ENCODE peak calls at places on chromosomes 11 and 22, in seven cellular contexts. V is A549, H is HCT116, W is IMR-90, K is GM12878, G is SK-N-SH, S is K562. D is an unnamed sample.

GRCh38 chr11:9315078-9315688 is 790 bp upstream of the TMEM41B start:
- DNase-seq in V (peak; percentile 28), H (no peak), W (peak; percentile 4), K (no peak), G (no peak), S (no peak), D (no peak)

GRCh38 chr11:118748056-118748455 is 42.9 kb downstream of the DDX6 start:
- DNase-seq in V (no peak), H (no peak), W (no peak), K (no peak), G (no peak), S (no peak), D (no peak)

GRCh38 chr11:84541711-84542340 is 1085.3 kb downstream of the DLG2 start:
- DNase-seq in V (no peak), H (no peak), W (no peak), K (no peak), G (no peak), S (no peak), D (no peak)

GRCh38 chr22:27252282-27253049 is 549.1 kb downstream of the MN1 start:
- DNase-seq in V (peak; percentile 60), H (no peak), W (peak; percentile 78), K (no peak), G (no peak), S (no peak), D (no peak)

GRCh38 chr22:20388200-20388599 is 5.8 kb upstream of the ZNF74 start:
- DNase-seq in V (no peak), H (no peak), W (no peak), K (no peak), G (no peak), S (peak; percentile 23), D (no peak)

GRCh38 chr11:72237112-72237931 is 6.7 kb downstream of the PHOX2A start:
- DNase-seq in V (no peak), H (no peak), W (no peak), K (no peak), G (peak; percentile 74), S (no peak), D (no peak)

GRCh38 chr22:42920101-42920820 is 63.2 kb upstream of the ARFGAP3 start:
- DNase-seq in V (no peak), H (no peak), W (peak; percentile 39), K (no peak), G (no peak), S (no peak), D (no peak)

GRCh38 chr11:14150878-14151277 is 188.4 kb downstream of the SPON1 start:
- DNase-seq in V (no peak), H (no peak), W (no peak), K (no peak), G (peak; percentile 46), S (no peak), D (no peak)

GRCh38 chr11:65303542-65303941 is 11.1 kb upstream of the CDC42EP2 start:
- DNase-seq in V (no peak), H (no peak), W (no peak), K (no peak), G (no peak), S (no peak), D (no peak)

GRCh38 chr11:14642873-14643696 is 519 bp upstream of the PDE3B start:
- DNase-seq in V (no peak), H (no peak), W (no peak), K (no peak), G (no peak), S (no peak), D (no peak)

GRCh38 chr22:47190957-47191323 is 428.5 kb downstream of the TBC1D22A start:
- DNase-seq in V (no peak), H (peak; percentile 8), W (no peak), K (no peak), G (no peak), S (no peak), D (no peak)

GRCh38 chr11:68311155-68312116 is 955 bp upstream of the LRP5 start:
- DNase-seq in V (no peak), H (no peak), W (no peak), K (no peak), G (peak; percentile 30), S (no peak), D (no peak)

GRCh38 chr11:89625171-89625570 is 84.9 kb upstream of the TRIM77 start:
- DNase-seq in V (no peak), H (no peak), W (no peak), K (no peak), G (no peak), S (no peak), D (no peak)

GRCh38 chr22:44686873-44687600 is 15.0 kb upstream of the PRR5 start:
- DNase-seq in V (no peak), H (no peak), W (peak; percentile 81), K (no peak), G (no peak), S (no peak), D (no peak)

GRCh38 chr11:46119352-46120216 is 1.7 kb downstream of the PHF21A start:
- DNase-seq in V (no peak), H (no peak), W (peak; percentile 74), K (no peak), G (peak; percentile 70), S (peak; percentile 55), D (no peak)

GRCh38 chr11:121767433-121767832 is 314.7 kb upstream of the SORL1-AS1 start:
- DNase-seq in V (no peak), H (no peak), W (peak; percentile 50), K (peak; percentile 54), G (no peak), S (no peak), D (no peak)
- TF ChIP-seq RAD21 in V (no peak), H (no peak), W (no peak), K (no peak), G (no peak), S (no peak), D (no peak)

GRCh38 chr11:8071616-8072581 is 9.1 kb upstream of the TUB start:
- DNase-seq in V (no peak), H (no peak), W (no peak), K (no peak), G (no peak), S (no peak), D (no peak)

GRCh38 chr11:8069771-8070170 is 11.2 kb upstream of the TUB start:
- DNase-seq in V (no peak), H (no peak), W (no peak), K (no peak), G (no peak), S (no peak), D (no peak)

GRCh38 chr11:8067929-8068575 is 13.0 kb upstream of the TUB start:
- DNase-seq in V (no peak), H (no peak), W (no peak), K (no peak), G (peak; percentile 74), S (no peak), D (no peak)

GRCh38 chr11:8068605-8069221 is 12.3 kb upstream of the TUB start:
- DNase-seq in V (peak; percentile 27), H (no peak), W (peak; percentile 91), K (no peak), G (peak; percentile 70), S (peak; percentile 42), D (no peak)

GRCh38 chr11:8070417-8071101 is 10.5 kb upstream of the TUB start:
- DNase-seq in V (peak; percentile 84), H (peak; percentile 21), W (peak; percentile 61), K (no peak), G (peak; percentile 73), S (peak; percentile 54), D (no peak)
- TF ChIP-seq CTCF in V (peak; percentile 28), H (peak; percentile 41), W (peak; percentile 62), K (peak; percentile 12), G (peak; percentile 59), S (peak; percentile 50), D (peak; percentile 15)

GRCh38 chr11:81497202-81497804 is 1236.4 kb downstream of the FAM181B start:
- DNase-seq in V (peak; percentile 3), H (peak; percentile 0), W (peak; percentile 16), K (no peak), G (peak; percentile 15), S (peak; percentile 28), D (no peak)
- TF ChIP-seq RAD21 in V (no peak), H (no peak), W (no peak), K (peak; percentile 46), G (peak; percentile 53), S (peak; percentile 33), D (peak; percentile 54)

GRCh38 chr11:127470485-127470884 is 469.9 kb upstream of the KIRREL3 start:
- DNase-seq in V (no peak), H (no peak), W (no peak), K (no peak), G (peak; percentile 17), S (peak; percentile 8), D (peak; percentile 49)
- TF ChIP-seq CTCF in V (no peak), H (no peak), W (peak; percentile 26), K (peak; percentile 23), G (no peak), S (no peak), D (peak; percentile 60)

GRCh38 chr11:111765320-111765983 is 737 bp downstream of the PPP2R1B start:
- DNase-seq in V (no peak), H (no peak), W (no peak), K (no peak), G (no peak), S (no peak), D (no peak)
- TF ChIP-seq RAD21 in V (no peak), H (no peak), W (no peak), K (no peak), G (no peak), S (no peak), D (no peak)